ENCODE peak calls at places on chromosomes 2 and 18, in five cellular contexts. Q, R, O, Y and L are unnamed samples.

GRCh38 chr18:7940976-7941375 is 373.9 kb downstream of the PTPRM start:
- DNase-seq in O (no peak), Y (peak), Q (no peak), R (no peak), L (no peak)

GRCh38 chr2:172969609-172970008 is 106.0 kb upstream of the MAP3K20 start:
- DNase-seq in O (peak), R (no peak), Y (no peak), Q (no peak), L (no peak)

GRCh38 chr2:71190959-71191943 is 35.7 kb downstream of the PAIP2B start:
- DNase-seq in R (peak), Y (peak), Q (no peak), O (peak), L (peak)

GRCh38 chr2:205534997-205535396 is 147.3 kb upstream of the NRP2 start:
- DNase-seq in Q (no peak), R (no peak), Y (no peak), O (no peak), L (no peak)

GRCh38 chr2:109614715-109615636 is 812 bp downstream of the SOWAHC start:
- DNase-seq in R (no peak), O (no peak), Q (peak), Y (no peak), L (no peak)

GRCh38 chr2:101106453-101107181 is 44.6 kb downstream of the TBC1D8 start:
- DNase-seq in R (no peak), Y (peak), Q (no peak), O (no peak), L (no peak)

GRCh38 chr2:144330951-144331651 is 188.8 kb downstream of the ZEB2 start:
- DNase-seq in O (peak), Q (peak), R (no peak), Y (peak), L (no peak)

GRCh38 chr18:33573193-33573592 is 4.8 kb upstream of the ASXL3 start:
- DNase-seq in Y (peak), R (no peak), O (no peak), Q (no peak), L (no peak)

GRCh38 chr2:236366049-236366387 is 101.8 kb upstream of the ASB18 start:
- DNase-seq in Y (no peak), Q (no peak), O (no peak), R (no peak), L (no peak)

GRCh38 chr18:68103561-68103960 is 587.0 kb upstream of the DSEL start:
- DNase-seq in Q (no peak), R (no peak), Y (no peak), O (no peak), L (no peak)